ENCODE peak calls at places on chromosomes 3 and 15, in seven cellular contexts. K, L, F, M, I, X and V are unnamed samples.

GRCh38 chr15:83843511-83843910 is 189.6 kb downstream of the ADAMTSL3 start:
- DNase-seq in K (no peak), L (no peak), F (no peak), M (no peak), I (no peak), X (no peak), V (no peak)

GRCh38 chr3:172203522-172204258 is 164.3 kb downstream of the FNDC3B start:
- DNase-seq in K (no peak), L (no peak), F (peak; percentile 95), M (no peak), I (peak; percentile 86), X (peak; percentile 50), V (peak; percentile 56)

GRCh38 chr15:48963524-48964113 is at the start of gene SHC4:
- DNase-seq in K (no peak), L (peak; percentile 86), F (peak; percentile 79), M (peak; percentile 82), I (peak; percentile 80), X (peak; percentile 48), V (peak; percentile 44)

GRCh38 chr3:122789585-122790273 is 3.9 kb downstream of the HSPBAP1 start:
- DNase-seq in K (no peak), L (no peak), F (no peak), M (no peak), I (no peak), X (no peak), V (no peak)

GRCh38 chr15:95024388-95024787 is 793.0 kb downstream of the MCTP2 start:
- DNase-seq in K (no peak), L (peak; percentile 37), F (no peak), M (no peak), I (no peak), X (no peak), V (no peak)

GRCh38 chr3:13582366-13583250 is 33.7 kb downstream of the FBLN2 start:
- DNase-seq in K (no peak), L (no peak), F (no peak), M (no peak), I (no peak), X (no peak), V (no peak)

GRCh38 chr3:121073011-121073410 is 165.0 kb downstream of the STXBP5L start:
- DNase-seq in K (no peak), L (no peak), F (no peak), M (no peak), I (no peak), X (no peak), V (no peak)

GRCh38 chr3:131072099-131072559 is 45.5 kb downstream of the NEK11 start:
- DNase-seq in K (no peak), L (peak; percentile 68), F (no peak), M (no peak), I (no peak), X (no peak), V (no peak)

GRCh38 chr15:76163429-76164020 is 103.7 kb downstream of the TMEM266 start:
- DNase-seq in K (no peak), L (peak; percentile 49), F (no peak), M (no peak), I (no peak), X (peak; percentile 81), V (no peak)

GRCh38 chr3:86958534-86958933 is 32.4 kb downstream of the VGLL3 start:
- DNase-seq in K (no peak), L (peak; percentile 95), F (no peak), M (no peak), I (no peak), X (no peak), V (no peak)

GRCh38 chr15:68205949-68206539 is 912 bp upstream of the CALML4 start:
- DNase-seq in K (no peak), L (no peak), F (no peak), M (no peak), I (peak; percentile 35), X (no peak), V (no peak)

GRCh38 chr3:12443781-12444522 is 40.3 kb upstream of the TSEN2 start:
- DNase-seq in K (no peak), L (no peak), F (no peak), M (no peak), I (no peak), X (no peak), V (no peak)

GRCh38 chr3:107251819-107252218 is 125.4 kb upstream of the CCDC54 start:
- DNase-seq in K (no peak), L (no peak), F (no peak), M (no peak), I (peak; percentile 41), X (no peak), V (no peak)

GRCh38 chr15:61459785-61460707 is 230.9 kb upstream of the RORA start:
- DNase-seq in K (no peak), L (peak; percentile 15), F (no peak), M (no peak), I (no peak), X (no peak), V (no peak)

GRCh38 chr15:41900526-41901380 is 6.9 kb upstream of the SPTBN5 start:
- DNase-seq in K (no peak), L (no peak), F (no peak), M (no peak), I (no peak), X (no peak), V (no peak)

GRCh38 chr15:69413822-69414701 is at the start of gene KIF23:
- DNase-seq in K (peak; percentile 90), L (peak; percentile 96), F (peak; percentile 95), M (peak; percentile 99), I (peak; percentile 73), X (peak; percentile 88), V (peak; percentile 98)

GRCh38 chr3:71916747-71917369 is 131.9 kb upstream of the PROK2 start:
- DNase-seq in K (no peak), L (peak; percentile 16), F (no peak), M (no peak), I (no peak), X (no peak), V (no peak)

GRCh38 chr15:19987389-19988048 is 554.1 kb downstream of the GOLGA6L6 start:
- DNase-seq in K (no peak), L (no peak), F (no peak), M (peak; percentile 12), I (no peak), X (no peak), V (no peak)

GRCh38 chr3:36800533-36801116 is 36.3 kb upstream of the DCLK3 start:
- DNase-seq in K (no peak), L (no peak), F (no peak), M (no peak), I (no peak), X (no peak), V (no peak)

GRCh38 chr3:42613462-42613861 is 13.0 kb downstream of the NKTR start:
- DNase-seq in K (no peak), L (no peak), F (no peak), M (no peak), I (no peak), X (no peak), V (no peak)

GRCh38 chr3:32575451-32575850 is 4.8 kb upstream of the DYNC1LI1 start:
- DNase-seq in K (no peak), L (peak; percentile 73), F (no peak), M (no peak), I (no peak), X (no peak), V (no peak)